ENCODE peak calls at places on chromosome 10, in five cellular contexts. N, H, V, R and S are unnamed samples.

GRCh38 chr10:77463967-77464745 is 173.5 kb downstream of the KCNMA1 start:
- DNase-seq in V (no peak), N (peak; percentile 23), R (no peak), H (no peak), S (no peak)

GRCh38 chr10:90779573-90779972 is 78.3 kb downstream of the HTR7 start:
- DNase-seq in V (no peak), N (peak; percentile 8), H (no peak), R (no peak), S (no peak)

GRCh38 chr10:112519129-112519761 is 72.2 kb downstream of the VTI1A start:
- DNase-seq in R (no peak), H (peak; percentile 12), N (no peak), V (no peak), S (no peak)

GRCh38 chr10:58784361-58784760 is 271.7 kb downstream of the BICC1 start:
- DNase-seq in N (no peak), V (no peak), R (no peak), H (no peak), S (no peak)

GRCh38 chr10:71840177-71840711 is 10.8 kb downstream of the PSAP start:
- DNase-seq in N (peak; percentile 98), R (peak; percentile 83), H (peak; percentile 91), V (peak; percentile 55), S (peak; percentile 29)

GRCh38 chr10:110529596-110530011 is 31.9 kb downstream of the DUSP5 start:
- DNase-seq in N (no peak), H (no peak), R (no peak), V (no peak), S (no peak)

GRCh38 chr10:46236941-46237681 is 49.7 kb upstream of the ANTXRL start:
- DNase-seq in V (no peak), R (no peak), N (no peak), H (no peak), S (no peak)

GRCh38 chr10:122554576-122554975 is 6.0 kb upstream of the DMBT1 start:
- DNase-seq in N (no peak), R (no peak), V (no peak), H (no peak), S (no peak)